ENCODE peak calls at places on chromosomes 3 and 15, in ten cellular contexts. G, T, J, S, B, P, R, Z, N and M are unnamed samples.

GRCh38 chr3:38521391-38521987 is 25.3 kb downstream of the EXOG start:
- DNase-seq in Z (peak), P (peak), S (no peak), N (no peak), T (peak), J (peak), G (no peak), B (peak), R (peak), M (no peak)

GRCh38 chr3:45145681-45146614 is at the start of gene CDCP1:
- DNase-seq in J (peak), P (peak), R (peak), G (no peak), T (peak), B (peak), S (no peak), Z (peak), N (no peak), M (no peak)

GRCh38 chr15:91956026-91956723 is 102.7 kb downstream of the SLCO3A1 start:
- DNase-seq in G (no peak), N (no peak), B (no peak), S (no peak), T (no peak), J (no peak), Z (peak), R (peak), P (peak), M (no peak)

GRCh38 chr3:16151109-16151508 is 23.4 kb upstream of the GALNT15 start:
- DNase-seq in N (no peak), B (no peak), P (peak), J (no peak), G (no peak), R (peak), S (peak), Z (peak), T (no peak), M (no peak)

GRCh38 chr3:65473746-65474145 is 565.0 kb downstream of the MAGI1 start:
- DNase-seq in Z (peak), P (peak), N (no peak), T (no peak), J (no peak), G (no peak), R (peak), B (no peak), S (no peak), M (no peak)

GRCh38 chr3:99960123-99960878 is 142.6 kb downstream of the CMSS1 start:
- DNase-seq in R (no peak), B (no peak), T (no peak), G (no peak), Z (no peak), S (no peak), J (no peak), P (no peak), N (no peak), M (no peak)

GRCh38 chr3:51717446-51717845 is 10.6 kb downstream of the GRM2 start:
- DNase-seq in T (no peak), P (no peak), G (no peak), J (no peak), R (no peak), Z (no peak), N (no peak), S (no peak), B (no peak), M (no peak)

GRCh38 chr3:129611812-129612349 is 5.4 kb upstream of the PLXND1 start:
- DNase-seq in P (no peak), B (no peak), R (no peak), N (no peak), T (no peak), J (peak), G (no peak), S (peak), Z (peak), M (no peak)

GRCh38 chr3:195932418-195933043 is 24.2 kb upstream of the TNK2 start:
- DNase-seq in N (no peak), T (no peak), P (no peak), Z (no peak), S (no peak), J (no peak), G (no peak), R (no peak), B (no peak), M (no peak)

GRCh38 chr3:194401346-194401745 is 2.3 kb upstream of the GP5 start:
- DNase-seq in R (no peak), N (no peak), J (no peak), T (no peak), Z (no peak), S (no peak), P (no peak), B (no peak), G (no peak), M (no peak)

GRCh38 chr3:65497846-65498245 is 540.9 kb downstream of the MAGI1 start:
- DNase-seq in B (no peak), J (no peak), T (no peak), G (no peak), N (no peak), P (no peak), Z (no peak), S (no peak), R (no peak), M (no peak)

GRCh38 chr3:55331524-55331923 is 155.6 kb downstream of the WNT5A start:
- DNase-seq in Z (no peak), P (no peak), B (no peak), S (no peak), R (no peak), T (no peak), G (no peak), J (no peak), N (no peak), M (no peak)

GRCh38 chr3:69087030-69087791 is 2.5 kb downstream of the ARL6IP5 start:
- DNase-seq in T (no peak), S (no peak), Z (no peak), G (no peak), J (no peak), B (no peak), P (no peak), N (no peak), R (no peak), M (no peak)

GRCh38 chr15:69422336-69422895 is 8.3 kb downstream of the KIF23 start:
- DNase-seq in T (no peak), Z (no peak), R (peak), B (no peak), N (no peak), P (peak), J (no peak), S (no peak), G (no peak), M (no peak)

GRCh38 chr3:189123595-189124387 is 48.0 kb upstream of the TPRG1 start:
- DNase-seq in S (peak), J (no peak), G (no peak), N (no peak), T (no peak), B (no peak), R (no peak), P (no peak), Z (peak), M (no peak)

GRCh38 chr3:20073683-20074082 is 33.4 kb downstream of the KAT2B start:
- DNase-seq in S (no peak), J (no peak), G (no peak), R (peak), T (no peak), Z (no peak), N (no peak), B (no peak), P (peak), M (peak)

DNA sequence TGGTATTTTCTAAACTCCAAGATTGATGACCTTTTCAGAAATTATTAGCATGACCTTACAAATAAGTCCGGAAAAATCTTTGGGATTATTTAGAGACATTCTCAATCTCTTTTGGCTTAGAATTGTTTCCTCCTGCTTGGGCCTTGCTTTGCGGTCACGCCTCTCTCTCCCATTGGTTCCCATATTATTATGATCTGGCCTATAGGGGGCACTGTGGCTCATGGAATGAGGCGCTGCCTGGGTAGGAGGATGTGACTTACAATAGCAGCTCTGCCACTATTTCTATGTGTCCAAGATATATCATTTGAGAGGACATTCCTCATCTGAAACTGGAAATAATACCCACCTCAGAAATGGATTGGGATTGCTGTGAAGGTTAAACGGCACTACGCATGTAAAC is 464.9 kb downstream of the MFSD1 start:
- DNase-seq in S (no peak), R (peak), T (peak), G (no peak), N (no peak), P (peak), J (peak), Z (no peak), B (peak), M (no peak)
- TF ChIP-seq CTCF in S (peak), R (peak), T (peak), G (no peak), N (peak), P (peak), J (peak), Z (no peak), B (peak), M (peak)

GRCh38 chr3:57421336-57421735 is 122.8 kb downstream of the DNAH12 start:
- DNase-seq in N (no peak), B (no peak), G (no peak), Z (peak), T (no peak), J (no peak), R (no peak), P (no peak), S (no peak), M (no peak)
- TF ChIP-seq CTCF in N (no peak), B (no peak), G (no peak), Z (no peak), T (no peak), J (no peak), R (no peak), P (no peak), S (no peak), M (no peak)

DNA sequence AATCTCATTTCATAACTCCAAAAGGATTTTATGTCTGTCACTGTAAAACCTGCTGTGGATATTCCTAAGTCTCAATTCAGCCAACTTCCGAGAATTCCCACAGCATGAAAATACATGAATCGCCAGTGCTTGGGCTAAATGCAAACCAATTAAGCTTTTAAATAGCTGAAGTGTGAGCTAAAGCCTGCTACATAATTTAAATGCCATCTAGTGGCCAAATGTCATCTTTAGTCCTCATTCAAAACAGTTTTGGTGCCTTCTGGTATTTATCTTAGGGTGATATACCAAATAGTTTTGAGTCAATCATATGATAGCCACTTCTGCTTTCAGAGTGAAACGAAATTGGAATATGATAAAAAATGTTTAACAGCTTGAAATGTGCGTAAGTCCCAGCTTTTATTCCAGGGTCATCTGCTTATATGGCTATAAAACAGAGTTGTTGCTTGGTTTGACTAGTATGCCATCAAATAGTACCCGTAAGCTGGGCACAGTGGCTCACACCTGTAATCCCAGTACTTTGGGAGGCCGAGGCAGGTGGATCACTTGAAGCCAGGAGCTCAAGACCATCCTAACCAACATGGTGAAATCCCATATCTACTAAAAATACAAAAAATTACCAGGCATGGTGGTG is 41.8 kb upstream of the CCNL1 start:
- DNase-seq in Z (peak), J (no peak), N (no peak), P (peak), T (no peak), B (no peak), R (peak), S (no peak), G (no peak), M (no peak)
- TF ChIP-seq CTCF in Z (peak), J (peak), N (peak), P (peak), T (peak), B (no peak), R (peak), S (peak), G (peak), M (peak)

DNA sequence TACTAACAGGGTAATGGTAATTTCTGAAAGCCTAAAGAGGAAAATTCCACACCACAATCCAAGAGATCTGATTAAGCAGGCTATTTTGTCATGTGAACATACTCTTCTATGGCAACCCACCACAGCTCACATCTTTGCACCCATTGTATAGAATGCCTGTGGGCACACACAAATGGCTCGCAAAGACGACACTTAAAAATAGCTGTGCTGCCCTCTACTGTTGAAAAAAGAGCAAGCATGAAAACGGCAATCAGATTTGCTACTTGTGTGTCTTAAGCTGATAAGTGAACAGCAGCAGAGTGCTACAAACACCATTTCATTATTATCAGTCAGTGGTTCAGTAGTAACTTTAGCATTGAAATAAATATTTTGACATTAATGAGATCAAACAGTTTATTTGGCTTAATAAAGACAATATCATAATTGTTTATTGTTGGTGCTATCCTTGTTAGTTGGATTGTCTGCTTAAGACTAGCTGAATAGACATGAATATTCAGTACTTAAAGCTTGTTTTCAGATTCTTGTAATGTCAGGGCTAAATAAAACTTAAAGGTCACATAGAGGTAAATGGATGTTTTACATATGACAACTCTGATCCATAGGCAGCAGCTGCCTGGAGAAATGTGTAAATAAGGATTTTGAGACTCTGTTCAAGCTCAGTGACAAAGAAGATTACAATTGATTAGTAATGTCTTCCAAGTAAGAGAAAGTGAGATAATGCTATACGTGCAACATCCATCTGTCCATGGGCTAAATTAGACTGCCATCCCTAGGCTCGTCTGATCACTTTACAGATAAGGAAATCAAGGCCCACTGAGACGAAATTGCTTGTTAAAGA is 199.1 kb downstream of the LRRN1 start:
- DNase-seq in G (no peak), B (no peak), R (peak), Z (no peak), T (peak), J (peak), N (no peak), P (peak), S (no peak), M (peak)
- TF ChIP-seq CTCF in G (no peak), B (no peak), R (peak), Z (no peak), T (peak), J (peak), N (peak), P (peak), S (peak), M (peak)